ENCODE peak calls at places on chromosomes 11 and 22, in nine cellular contexts. One of them, this sample, is unnamed.

GRCh38 chr11:83933008-83933407 is 646.8 kb upstream of the CCDC90B start:
- DNase-seq in HuH-7.5: no peak
- DNase-seq in amniotic stem cell: no peak
- DNase-seq in ELR: no peak
- DNase-seq in left ventricle myocardium superior: no peak
- DNase-seq in stimulated activated CD4-positive, alpha-beta T cell treated with anti-CD3 and anti-CD28 coated beads, Interleukin-12 subunit alpha, Interleukin-12 subunit beta, amount 100 ng/mL, for 4 hours: no peak
- DNase-seq in NCI-H345: no peak
- DNase-seq in Kasumi-1: no peak
- DNase-seq in RPMI8226: no peak
- DNase-seq in this sample: no peak

GRCh38 chr11:128704517-128704916 is 10.6 kb downstream of the FLI1 start:
- DNase-seq in amniotic stem cell: no peak
- DNase-seq in left ventricle myocardium superior: no peak
- DNase-seq in HuH-7.5: no peak
- DNase-seq in Kasumi-1: peak
- DNase-seq in NCI-H345: no peak
- DNase-seq in stimulated activated CD4-positive, alpha-beta T cell treated with anti-CD3 and anti-CD28 coated beads, Interleukin-12 subunit alpha, Interleukin-12 subunit beta, amount 100 ng/mL, for 4 hours: no peak
- DNase-seq in RPMI8226: no peak
- DNase-seq in ELR: no peak
- DNase-seq in this sample: no peak

GRCh38 chr11:10693509-10694071 is at the start of gene IRAG1:
- DNase-seq in Kasumi-1: no peak
- DNase-seq in left ventricle myocardium superior: peak
- DNase-seq in stimulated activated CD4-positive, alpha-beta T cell treated with anti-CD3 and anti-CD28 coated beads, Interleukin-12 subunit alpha, Interleukin-12 subunit beta, amount 100 ng/mL, for 4 hours: no peak
- DNase-seq in NCI-H345: no peak
- DNase-seq in HuH-7.5: no peak
- DNase-seq in amniotic stem cell: no peak
- DNase-seq in RPMI8226: no peak
- DNase-seq in ELR: no peak
- DNase-seq in this sample: no peak

GRCh38 chr22:17869285-17870096 is 95.2 kb upstream of the BID start:
- DNase-seq in stimulated activated CD4-positive, alpha-beta T cell treated with anti-CD3 and anti-CD28 coated beads, Interleukin-12 subunit alpha, Interleukin-12 subunit beta, amount 100 ng/mL, for 4 hours: no peak
- DNase-seq in HuH-7.5: no peak
- DNase-seq in Kasumi-1: no peak
- DNase-seq in ELR: no peak
- DNase-seq in amniotic stem cell: no peak
- DNase-seq in left ventricle myocardium superior: peak
- DNase-seq in RPMI8226: no peak
- DNase-seq in NCI-H345: no peak
- DNase-seq in this sample: no peak

GRCh38 chr11:19739872-19740271 is 27.2 kb downstream of the NAV2 start:
- DNase-seq in HuH-7.5: no peak
- DNase-seq in ELR: peak
- DNase-seq in left ventricle myocardium superior: peak
- DNase-seq in stimulated activated CD4-positive, alpha-beta T cell treated with anti-CD3 and anti-CD28 coated beads, Interleukin-12 subunit alpha, Interleukin-12 subunit beta, amount 100 ng/mL, for 4 hours: no peak
- DNase-seq in amniotic stem cell: no peak
- DNase-seq in NCI-H345: peak
- DNase-seq in RPMI8226: no peak
- DNase-seq in Kasumi-1: no peak
- DNase-seq in this sample: no peak

GRCh38 chr11:123216249-123216648 is 21.2 kb upstream of the CLMP start:
- DNase-seq in ELR: no peak
- DNase-seq in Kasumi-1: no peak
- DNase-seq in amniotic stem cell: no peak
- DNase-seq in left ventricle myocardium superior: no peak
- DNase-seq in HuH-7.5: no peak
- DNase-seq in NCI-H345: no peak
- DNase-seq in stimulated activated CD4-positive, alpha-beta T cell treated with anti-CD3 and anti-CD28 coated beads, Interleukin-12 subunit alpha, Interleukin-12 subunit beta, amount 100 ng/mL, for 4 hours: no peak
- DNase-seq in RPMI8226: no peak
- DNase-seq in this sample: no peak

GRCh38 chr22:29580200-29580810 is 608 bp downstream of the NIPSNAP1 start:
- DNase-seq in stimulated activated CD4-positive, alpha-beta T cell treated with anti-CD3 and anti-CD28 coated beads, Interleukin-12 subunit alpha, Interleukin-12 subunit beta, amount 100 ng/mL, for 4 hours: no peak
- DNase-seq in amniotic stem cell: no peak
- DNase-seq in NCI-H345: no peak
- DNase-seq in ELR: peak
- DNase-seq in HuH-7.5: peak
- DNase-seq in Kasumi-1: no peak
- DNase-seq in RPMI8226: peak
- DNase-seq in left ventricle myocardium superior: no peak
- DNase-seq in this sample: no peak

GRCh38 chr22:24806663-24807001 is 621 bp downstream of the SGSM1 start:
- DNase-seq in ELR: no peak
- DNase-seq in left ventricle myocardium superior: no peak
- DNase-seq in NCI-H345: no peak
- DNase-seq in Kasumi-1: no peak
- DNase-seq in amniotic stem cell: no peak
- DNase-seq in RPMI8226: no peak
- DNase-seq in HuH-7.5: no peak
- DNase-seq in stimulated activated CD4-positive, alpha-beta T cell treated with anti-CD3 and anti-CD28 coated beads, Interleukin-12 subunit alpha, Interleukin-12 subunit beta, amount 100 ng/mL, for 4 hours: no peak
- DNase-seq in this sample: no peak

GRCh38 chr22:24593810-24594568 is 1.1 kb upstream of the LRRC75B start:
- DNase-seq in RPMI8226: no peak
- DNase-seq in amniotic stem cell: no peak
- DNase-seq in left ventricle myocardium superior: no peak
- DNase-seq in HuH-7.5: peak
- DNase-seq in stimulated activated CD4-positive, alpha-beta T cell treated with anti-CD3 and anti-CD28 coated beads, Interleukin-12 subunit alpha, Interleukin-12 subunit beta, amount 100 ng/mL, for 4 hours: no peak
- DNase-seq in ELR: no peak
- DNase-seq in NCI-H345: no peak
- DNase-seq in Kasumi-1: no peak
- DNase-seq in this sample: no peak

GRCh38 chr11:119144825-119145476 is 3.9 kb upstream of the ABCG4 start:
- DNase-seq in left ventricle myocardium superior: peak
- DNase-seq in HuH-7.5: peak
- DNase-seq in ELR: peak
- DNase-seq in Kasumi-1: peak
- DNase-seq in RPMI8226: peak
- DNase-seq in amniotic stem cell: peak
- DNase-seq in stimulated activated CD4-positive, alpha-beta T cell treated with anti-CD3 and anti-CD28 coated beads, Interleukin-12 subunit alpha, Interleukin-12 subunit beta, amount 100 ng/mL, for 4 hours: no peak
- DNase-seq in NCI-H345: peak
- DNase-seq in this sample: peak

GRCh38 chr11:58923300-58923788 is 15.9 kb upstream of the GLYATL1 start:
- DNase-seq in left ventricle myocardium superior: no peak
- DNase-seq in ELR: peak
- DNase-seq in Kasumi-1: no peak
- DNase-seq in stimulated activated CD4-positive, alpha-beta T cell treated with anti-CD3 and anti-CD28 coated beads, Interleukin-12 subunit alpha, Interleukin-12 subunit beta, amount 100 ng/mL, for 4 hours: no peak
- DNase-seq in NCI-H345: peak
- DNase-seq in RPMI8226: peak
- DNase-seq in HuH-7.5: no peak
- DNase-seq in amniotic stem cell: no peak
- DNase-seq in this sample: no peak

GRCh38 chr11:27902981-27903624 is 202.8 kb upstream of the BDNF start:
- DNase-seq in Kasumi-1: no peak
- DNase-seq in amniotic stem cell: peak
- DNase-seq in ELR: peak
- DNase-seq in RPMI8226: no peak
- DNase-seq in HuH-7.5: no peak
- DNase-seq in stimulated activated CD4-positive, alpha-beta T cell treated with anti-CD3 and anti-CD28 coated beads, Interleukin-12 subunit alpha, Interleukin-12 subunit beta, amount 100 ng/mL, for 4 hours: no peak
- DNase-seq in NCI-H345: no peak
- DNase-seq in left ventricle myocardium superior: no peak
- DNase-seq in this sample: no peak

GRCh38 chr11:81989093-81989492 is 744.6 kb downstream of the FAM181B start:
- DNase-seq in RPMI8226: no peak
- DNase-seq in NCI-H345: no peak
- DNase-seq in Kasumi-1: no peak
- DNase-seq in HuH-7.5: no peak
- DNase-seq in ELR: no peak
- DNase-seq in left ventricle myocardium superior: no peak
- DNase-seq in amniotic stem cell: no peak
- DNase-seq in stimulated activated CD4-positive, alpha-beta T cell treated with anti-CD3 and anti-CD28 coated beads, Interleukin-12 subunit alpha, Interleukin-12 subunit beta, amount 100 ng/mL, for 4 hours: no peak
- DNase-seq in this sample: no peak

GRCh38 chr11:111635706-111636045 is 33.4 kb downstream of the SIK2 start:
- DNase-seq in NCI-H345: peak
- DNase-seq in left ventricle myocardium superior: peak
- DNase-seq in ELR: peak
- DNase-seq in HuH-7.5: no peak
- DNase-seq in RPMI8226: no peak
- DNase-seq in Kasumi-1: no peak
- DNase-seq in amniotic stem cell: no peak
- DNase-seq in stimulated activated CD4-positive, alpha-beta T cell treated with anti-CD3 and anti-CD28 coated beads, Interleukin-12 subunit alpha, Interleukin-12 subunit beta, amount 100 ng/mL, for 4 hours: no peak
- DNase-seq in this sample: no peak

GRCh38 chr11:987671-988070 is 48.8 kb downstream of the MUC6 start:
- DNase-seq in stimulated activated CD4-positive, alpha-beta T cell treated with anti-CD3 and anti-CD28 coated beads, Interleukin-12 subunit alpha, Interleukin-12 subunit beta, amount 100 ng/mL, for 4 hours: no peak
- DNase-seq in Kasumi-1: no peak
- DNase-seq in HuH-7.5: no peak
- DNase-seq in RPMI8226: no peak
- DNase-seq in NCI-H345: no peak
- DNase-seq in ELR: no peak
- DNase-seq in amniotic stem cell: no peak
- DNase-seq in left ventricle myocardium superior: no peak
- DNase-seq in this sample: no peak

GRCh38 chr11:18611196-18611595 is 11.6 kb downstream of the MISFA start:
- DNase-seq in RPMI8226: no peak
- DNase-seq in ELR: no peak
- DNase-seq in amniotic stem cell: no peak
- DNase-seq in left ventricle myocardium superior: no peak
- DNase-seq in stimulated activated CD4-positive, alpha-beta T cell treated with anti-CD3 and anti-CD28 coated beads, Interleukin-12 subunit alpha, Interleukin-12 subunit beta, amount 100 ng/mL, for 4 hours: no peak
- DNase-seq in Kasumi-1: no peak
- DNase-seq in HuH-7.5: no peak
- DNase-seq in NCI-H345: no peak
- DNase-seq in this sample: no peak

This sample was measured in 8988T.